ENCODE peak calls at places on chromosomes 7 and 10, in five cellular contexts. W is sigmoid colon, T is Peyer's patch, I is mammary epithelial cell, A is GM12878. U is an unnamed sample.
A peak's percentile ranks its signal among the peaks of the same experiment; 100 is the strongest.

GRCh38 chr10:120286280-120286679 is 170.7 kb upstream of the PLPP4 start:
- DNase-seq in W (no peak), T (no peak), I (no peak), A (no peak), U (no peak)

GRCh38 chr7:7761974-7762769 is 43.8 kb upstream of the RPA3 start:
- DNase-seq in W (no peak), T (no peak), I (peak; percentile 54), A (no peak), U (peak; percentile 38)

GRCh38 chr7:2032876-2033407 is 199.8 kb downstream of the MAD1L1 start:
- DNase-seq in W (peak; percentile 41), T (no peak), I (no peak), A (no peak), U (peak; percentile 55)

GRCh38 chr10:60123172-60123571 is 216.8 kb upstream of the CCDC6 start:
- DNase-seq in W (no peak), T (no peak), I (peak; percentile 95), A (no peak), U (peak; percentile 86)

GRCh38 chr7:26508917-26509316 is 217.3 kb downstream of the SNX10 start:
- DNase-seq in W (no peak), T (no peak), I (no peak), A (no peak), U (no peak)

GRCh38 chr10:90834326-90834725 is 23.5 kb downstream of the HTR7 start:
- DNase-seq in W (no peak), T (no peak), I (peak; percentile 98), A (no peak), U (peak; percentile 69)

GRCh38 chr7:159028456-159029401 is 115.9 kb downstream of the VIPR2 start:
- DNase-seq in W (peak; percentile 64), T (peak; percentile 4), I (no peak), A (no peak), U (no peak)

GRCh38 chr7:101564778-101565211 is 64.3 kb downstream of the MYL10 start:
- DNase-seq in W (peak; percentile 59), T (no peak), I (peak; percentile 12), A (no peak), U (peak; percentile 55)

GRCh38 chr7:130878785-130879184 is 144.8 kb upstream of the KLF14 start:
- DNase-seq in W (no peak), T (no peak), I (no peak), A (no peak), U (no peak)

GRCh38 chr7:93249749-93250148 is 17.6 kb downstream of the VPS50 start:
- DNase-seq in W (no peak), T (no peak), I (no peak), A (no peak), U (no peak)

GRCh38 chr7:151013728-151014497 is 10.4 kb downstream of the ATG9B start:
- DNase-seq in W (peak; percentile 84), T (peak; percentile 94), I (no peak), A (peak; percentile 17), U (no peak)

GRCh38 chr10:129035052-129035805 is 431.8 kb upstream of the MGMT start:
- DNase-seq in W (no peak), T (peak; percentile 37), I (no peak), A (no peak), U (no peak)

GRCh38 chr7:45716380-45717203 is 142.4 kb downstream of the ADCY1 start:
- DNase-seq in W (no peak), T (no peak), I (no peak), A (no peak), U (no peak)

GRCh38 chr10:79314761-79315601 is 32.3 kb upstream of the PPIF start:
- DNase-seq in W (no peak), T (no peak), I (no peak), A (no peak), U (no peak)

DNA sequence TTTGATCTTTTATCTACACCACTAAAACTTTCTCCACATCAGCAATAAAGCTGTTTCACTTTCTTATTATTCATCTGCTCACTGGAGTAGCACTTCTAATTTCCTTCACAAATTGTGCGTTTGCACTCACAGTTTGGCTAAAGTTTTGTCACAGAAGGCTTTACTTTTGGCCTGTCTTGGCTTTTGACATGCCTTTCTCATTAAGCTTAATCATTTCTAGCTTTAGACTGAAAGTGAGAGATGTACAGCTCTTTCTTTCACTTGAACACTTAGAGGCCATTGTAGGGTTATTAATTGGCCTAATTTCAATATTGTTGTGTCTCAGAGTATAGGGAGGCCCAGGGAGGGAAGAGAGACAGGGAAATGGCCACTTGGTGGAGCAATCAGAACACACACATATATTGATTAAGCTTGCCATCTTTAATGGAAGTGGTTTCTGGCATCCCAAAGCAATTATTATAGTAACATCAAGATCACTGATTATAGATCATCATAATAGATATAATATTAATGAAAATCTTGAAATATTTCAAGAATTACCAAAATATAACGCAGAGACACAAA is 512.5 kb downstream of the ETV1 start:
- DNase-seq in W (no peak), T (no peak), I (no peak), A (no peak), U (no peak)
- TF ChIP-seq CTCF in W (no peak), T (no peak), I (no peak), A (no peak), U (no peak)

GRCh38 chr10:103648231-103648950 is 154.9 kb downstream of the NEURL1 start:
- DNase-seq in W (no peak), T (no peak), I (no peak), A (no peak), U (no peak)

GRCh38 chr10:103651783-103652476 is 158.4 kb downstream of the NEURL1 start:
- DNase-seq in W (no peak), T (no peak), I (no peak), A (no peak), U (no peak)

GRCh38 chr10:103648951-103649532 is 155.5 kb downstream of the NEURL1 start:
- DNase-seq in W (peak; percentile 78), T (no peak), I (no peak), A (no peak), U (no peak)

GRCh38 chr10:103652599-103653281 is 159.2 kb downstream of the NEURL1 start:
- DNase-seq in W (no peak), T (no peak), I (no peak), A (no peak), U (no peak)

GRCh38 chr10:103649654-103650423 is 156.3 kb downstream of the NEURL1 start:
- DNase-seq in W (no peak), T (no peak), I (no peak), A (no peak), U (no peak)
- H3K27ac ChIP-seq in W (peak overlapping the region; percentile 78), T (peak overlapping the region; percentile 5), I (no peak overlapping the region), A (no peak overlapping the region), U (peak overlapping the region; percentile 68)

GRCh38 chr7:55426676-55427075 is 61.5 kb downstream of the LANCL2 start:
- DNase-seq in W (no peak), T (no peak), I (no peak), A (no peak), U (no peak)
- TF ChIP-seq CTCF in W (no peak), T (no peak), I (no peak), A (no peak), U (no peak)

GRCh38 chr7:135930565-135931423 is 46.4 kb downstream of the MTPN start:
- DNase-seq in W (no peak), T (no peak), I (no peak), A (no peak), U (no peak)

GRCh38 chr7:135934651-135935050 is 42.5 kb downstream of the MTPN start:
- DNase-seq in W (no peak), T (no peak), I (no peak), A (no peak), U (no peak)

GRCh38 chr7:135929692-135930091 is 47.5 kb downstream of the MTPN start:
- DNase-seq in W (no peak), T (no peak), I (no peak), A (no peak), U (no peak)

GRCh38 chr7:135936497-135937217 is 40.5 kb downstream of the MTPN start:
- DNase-seq in W (no peak), T (no peak), I (no peak), A (no peak), U (no peak)

DNA sequence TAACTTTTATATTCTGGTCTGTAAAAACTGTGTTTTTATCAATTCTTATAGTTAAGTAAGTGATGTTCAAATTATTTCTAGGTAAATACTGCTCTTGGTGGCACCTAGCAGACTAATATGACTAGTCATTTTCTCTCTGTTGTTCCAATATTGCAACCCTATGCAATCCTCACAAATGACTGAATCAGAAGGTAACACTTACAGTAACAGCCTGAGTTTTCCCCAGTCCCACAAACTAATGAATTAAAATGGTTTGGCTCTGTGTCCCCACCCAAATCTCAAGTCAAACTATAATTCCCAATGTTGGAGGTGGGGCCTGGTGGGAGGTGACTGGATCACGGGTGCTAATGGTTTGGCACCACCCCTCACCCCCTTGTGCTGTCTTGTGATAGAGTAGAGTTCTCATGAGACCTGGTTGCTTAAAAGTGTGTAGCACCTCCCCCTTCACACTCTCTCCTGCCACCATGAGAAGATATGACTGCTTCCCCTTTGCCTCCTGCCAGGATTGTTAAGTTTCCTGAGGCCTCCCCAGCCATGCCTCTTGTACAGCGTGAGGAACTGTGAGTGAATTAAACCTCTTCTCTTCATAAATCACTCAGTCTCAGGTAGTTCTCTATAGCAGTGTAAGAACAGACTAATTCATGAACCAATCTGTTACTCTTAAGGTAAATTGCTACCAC is 43.5 kb downstream of the MTPN start:
- DNase-seq in W (no peak), T (no peak), I (no peak), A (no peak), U (no peak)
- H3K27ac ChIP-seq in W (no peak overlapping the region), T (no peak overlapping the region), I (no peak overlapping the region), A (no peak overlapping the region), U (no peak overlapping the region)

DNA sequence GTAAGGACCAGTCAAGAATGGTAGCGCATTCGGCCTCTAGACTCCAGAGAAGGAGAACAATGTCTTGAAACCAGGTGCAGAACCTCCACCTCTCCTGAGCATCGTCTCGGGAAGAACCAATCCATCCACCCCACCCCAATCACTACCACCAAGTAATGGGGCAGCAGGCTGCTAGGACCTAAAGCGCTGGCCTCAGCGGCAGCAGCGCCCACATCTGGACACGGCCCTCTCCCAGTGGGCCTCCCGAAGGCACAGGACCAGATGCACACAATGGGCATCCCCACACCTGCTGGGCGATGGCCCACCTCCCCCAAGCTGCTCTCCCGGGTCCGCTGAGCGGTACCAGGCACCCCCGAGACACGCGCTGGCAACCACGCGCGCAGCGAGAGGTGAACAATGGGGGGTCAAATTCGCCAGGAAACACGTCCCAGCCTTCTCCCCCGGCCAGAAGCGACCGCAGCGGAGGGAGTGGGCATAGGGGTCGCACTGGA is 631 bp downstream of the CTTNBP2 start:
- DNase-seq in W (peak; percentile 68), T (no peak), I (no peak), A (no peak), U (no peak)
- TF ChIP-seq CTCF in W (no peak), T (no peak), I (no peak), A (no peak), U (no peak)

GRCh38 chr7:16466087-16466472 is 542 bp upstream of the SOSTDC1 start:
- DNase-seq in W (no peak), T (no peak), I (no peak), A (no peak), U (no peak)
- H3K27ac ChIP-seq in W (peak overlapping the region; percentile 70), T (no peak overlapping the region), I (peak overlapping the region; percentile 64), A (no peak overlapping the region), U (no peak overlapping the region)